ENCODE peak calls at places on chromosome 12, in four cellular contexts. T is cardiac muscle cell, M is upper lobe of right lung, O is uterus. W is an unnamed sample. For H3K36me3, the result is how much of the 10 kb centered on the place peaks cover.

GRCh38 chr12:25082628-25083027 is 112.3 kb downstream of the DNAI7 start:
- DNase-seq in T (no peak), M (no peak), O (no peak), W (no peak)

GRCh38 chr12:78863482-78864427 is 819 bp upstream of the SYT1 start:
- DNase-seq in T (peak), M (peak), O (peak), W (no peak)

GRCh38 chr12:14965221-14965620 is 3.8 kb upstream of the ARHGDIB start:
- DNase-seq in T (no peak), M (no peak), O (no peak), W (no peak)

GRCh38 chr12:47686645-47687240 is 19.1 kb downstream of the RPAP3 start:
- DNase-seq in T (peak), M (no peak), O (no peak), W (no peak)

GRCh38 chr12:104507672-104508071 is 50.9 kb downstream of the CHST11 start:
- DNase-seq in T (no peak), M (no peak), O (no peak), W (no peak)

GRCh38 chr12:69497308-69498026 is 27.3 kb downstream of the FRS2 start:
- DNase-seq in T (no peak), M (no peak), O (no peak), W (no peak)

GRCh38 chr12:64525461-64526160 is 73.7 kb downstream of the TBK1 start:
- DNase-seq in T (no peak), M (no peak), O (no peak), W (no peak)

GRCh38 chr12:109111775-109112491 is 4.5 kb upstream of the ACACB start:
- DNase-seq in T (peak), M (peak), O (peak), W (peak)

GRCh38 chr12:124316257-124316656 is 21.4 kb downstream of the RFLNA start:
- DNase-seq in T (no peak), M (no peak), O (no peak), W (no peak)

GRCh38 chr12:110304061-110304551 is 23.1 kb downstream of the ATP2A2 start:
- DNase-seq in T (no peak), M (no peak), O (no peak), W (no peak)

GRCh38 chr12:110310754-110311153 is 29.7 kb downstream of the ATP2A2 start:
- DNase-seq in T (no peak), M (no peak), O (no peak), W (no peak)

GRCh38 chr12:110312581-110313360 is 31.7 kb downstream of the ATP2A2 start:
- DNase-seq in T (no peak), M (no peak), O (peak), W (peak)

GRCh38 chr12:110311903-110312302 is 30.9 kb downstream of the ATP2A2 start:
- DNase-seq in T (no peak), M (no peak), O (no peak), W (no peak)

GRCh38 chr12:110307372-110307771 is 26.3 kb downstream of the ATP2A2 start:
- DNase-seq in T (no peak), M (no peak), O (no peak), W (no peak)
- H3K36me3 ChIP-seq in T (under half), M (under half), O (under half), W (under half)

GRCh38 chr12:54299515-54300266 is 1.1 kb downstream of the NFE2 start:
- DNase-seq in T (no peak), M (no peak), O (no peak), W (no peak)
- H3K27ac ChIP-seq in T (no peak), M (no peak), O (no peak), W (no peak)

DNA sequence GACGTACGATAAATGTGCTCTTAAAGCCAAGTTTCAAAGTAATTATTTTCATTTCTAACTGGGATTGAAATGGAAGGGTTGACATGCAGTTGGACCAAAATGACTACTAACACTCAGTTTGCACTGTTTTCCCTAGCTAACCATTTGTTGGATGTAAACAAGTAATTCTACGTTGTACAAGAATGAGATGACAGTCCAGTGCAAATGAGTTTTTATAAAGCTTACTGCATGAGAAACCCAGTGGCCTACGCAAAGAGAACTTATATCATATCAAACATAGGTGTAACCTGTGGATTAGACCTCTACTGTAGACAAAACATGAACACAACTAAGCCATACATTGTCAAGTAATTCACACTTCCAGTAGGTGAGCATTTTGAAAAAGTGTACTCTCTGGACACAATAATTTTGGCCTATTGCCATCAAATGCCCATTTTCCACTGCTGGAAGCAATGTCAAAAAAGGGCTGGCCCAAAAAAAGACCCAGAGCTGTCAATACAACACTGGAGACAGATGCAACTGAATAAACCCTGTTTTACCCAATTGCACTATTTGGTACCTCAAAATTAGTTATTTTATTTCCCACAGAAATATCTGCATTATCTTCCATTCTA is 12.8 kb downstream of the SLC38A2 start:
- DNase-seq in T (no peak), M (no peak), O (no peak), W (no peak)
- H3K36me3 ChIP-seq in T (half or more), M (half or more), O (under half), W (half or more)

GRCh38 chr12:58295268-58295667 is 353.9 kb downstream of the ATP23 start:
- DNase-seq in T (no peak), M (no peak), O (no peak), W (no peak)

GRCh38 chr12:58299371-58299770 is 358.0 kb downstream of the ATP23 start:
- DNase-seq in T (no peak), M (no peak), O (no peak), W (no peak)

GRCh38 chr12:58293308-58293983 is 352.1 kb downstream of the ATP23 start:
- DNase-seq in T (no peak), M (no peak), O (no peak), W (no peak)

GRCh38 chr12:58298793-58299192 is 357.4 kb downstream of the ATP23 start:
- DNase-seq in T (no peak), M (no peak), O (no peak), W (no peak)

GRCh38 chr12:58296818-58297217 is 355.5 kb downstream of the ATP23 start:
- DNase-seq in T (no peak), M (no peak), O (no peak), W (no peak)
- H3K27ac ChIP-seq in T (no peak), M (no peak), O (no peak), W (no peak)

GRCh38 chr12:117180790-117181467 is 9.3 kb downstream of the FBXO21 start:
- DNase-seq in T (no peak), M (no peak), O (no peak), W (no peak)
- H3K36me3 ChIP-seq in T (half or more), M (half or more), O (under half), W (under half)

DNA sequence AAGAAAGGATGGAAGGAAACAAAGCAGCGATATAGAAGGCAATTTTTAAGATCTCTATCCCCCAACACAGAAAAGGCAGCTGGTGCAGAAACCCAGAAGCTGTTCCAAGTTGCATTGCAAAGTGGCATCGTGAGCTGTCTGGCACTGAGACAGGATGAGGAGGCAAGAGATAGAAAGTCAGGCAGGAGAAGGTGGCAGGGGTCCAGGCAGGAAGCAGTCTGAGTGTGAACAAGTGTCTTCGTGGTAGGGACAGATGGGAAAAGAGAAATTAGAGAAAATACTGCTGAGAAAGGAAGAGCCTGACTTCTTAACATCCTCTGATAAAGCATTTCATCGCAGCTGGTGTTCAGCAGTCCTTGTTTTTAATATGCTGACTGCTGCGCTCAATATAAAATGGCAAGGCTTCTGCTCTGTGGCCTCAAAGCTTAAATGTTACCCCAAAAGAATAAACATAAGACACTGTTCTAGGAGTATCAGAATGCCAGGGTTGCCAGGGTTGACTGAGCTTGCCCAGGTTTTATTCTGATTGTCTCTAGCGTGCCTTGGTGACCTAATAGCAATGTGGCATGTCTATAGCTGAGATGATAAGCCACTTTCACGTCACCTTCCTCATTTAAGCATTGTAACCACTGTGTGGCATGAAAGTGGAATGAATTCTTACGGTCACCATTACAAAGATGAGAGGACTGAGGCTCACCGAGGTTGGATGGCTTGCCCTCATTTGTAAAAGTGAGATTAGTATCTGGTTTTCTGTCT is 397.6 kb downstream of the NUAK1 start:
- DNase-seq in T (no peak), M (no peak), O (peak), W (peak)
- H3K27ac ChIP-seq in T (no peak), M (peak), O (peak), W (peak)